ENCODE peak calls at places on chromosomes 16 and 17, in eight cellular contexts. N, J, E, P, K, V, D and H are unnamed samples. For H3K9me3, the result is how much of the 10 kb centered on the place peaks cover.

GRCh38 chr16:31130899-31131298 is 4.6 kb downstream of the PRSS8 start:
- DNase-seq in N (peak), J (peak), E (no peak), P (no peak), K (no peak), V (no peak), D (no peak), H (peak)

GRCh38 chr17:40194821-40195220 is 17.6 kb downstream of the RAPGEFL1 start:
- DNase-seq in N (no peak), J (no peak), E (no peak), P (no peak), K (no peak), V (no peak), D (no peak), H (no peak)

GRCh38 chr16:35311475-35311874 is 1852.1 kb downstream of the TP53TG3F start:
- DNase-seq in N (no peak), J (no peak), E (no peak), P (no peak), K (no peak), V (no peak), D (no peak), H (no peak)

GRCh38 chr17:42878123-42878880 is 22.3 kb upstream of the G6PC1 start:
- DNase-seq in N (peak), J (peak), E (no peak), P (no peak), K (no peak), V (no peak), D (no peak), H (peak)

GRCh38 chr16:88736088-88736487 is 29.8 kb downstream of the CTU2 start:
- DNase-seq in N (no peak), J (no peak), E (no peak), P (no peak), K (no peak), V (no peak), D (no peak), H (no peak)

GRCh38 chr16:67209565-67209964 is 10.6 kb downstream of the ELMO3 start:
- DNase-seq in N (peak), J (no peak), E (no peak), P (no peak), K (no peak), V (no peak), D (no peak), H (no peak)

GRCh38 chr17:72386619-72387237 is 265.9 kb downstream of the SOX9 start:
- DNase-seq in N (no peak), J (no peak), E (no peak), P (no peak), K (peak), V (no peak), D (no peak), H (no peak)

GRCh38 chr16:87366288-87366687 is 17.3 kb downstream of the FBXO31 start:
- DNase-seq in N (no peak), J (peak), E (no peak), P (no peak), K (no peak), V (peak), D (no peak), H (peak)

GRCh38 chr17:149231-149630 is 11.9 kb downstream of the SCGB1C2 start:
- DNase-seq in N (no peak), J (no peak), E (peak), P (no peak), K (no peak), V (no peak), D (peak), H (peak)

GRCh38 chr17:29108806-29109476 is 66.0 kb downstream of the PIPOX start:
- DNase-seq in N (no peak), J (no peak), E (no peak), P (no peak), K (no peak), V (no peak), D (no peak), H (no peak)

GRCh38 chr16:87579691-87580090 is 22.6 kb upstream of the JPH3 start:
- DNase-seq in N (no peak), J (no peak), E (no peak), P (no peak), K (no peak), V (no peak), D (no peak), H (no peak)

GRCh38 chr17:34434065-34434464 is 71.0 kb upstream of the CCL1 start:
- DNase-seq in N (no peak), J (no peak), E (no peak), P (no peak), K (no peak), V (no peak), D (no peak), H (no peak)

GRCh38 chr17:34436607-34437006 is 73.6 kb upstream of the CCL1 start:
- DNase-seq in N (no peak), J (no peak), E (no peak), P (no peak), K (no peak), V (no peak), D (no peak), H (no peak)

GRCh38 chr17:34437188-34437587 is 74.2 kb upstream of the CCL1 start:
- DNase-seq in N (no peak), J (no peak), E (no peak), P (no peak), K (no peak), V (no peak), D (no peak), H (no peak)

GRCh38 chr17:34435182-34435928 is 72.3 kb upstream of the CCL1 start:
- DNase-seq in N (no peak), J (no peak), E (no peak), P (no peak), K (no peak), V (no peak), D (no peak), H (no peak)
- H3K9me3 ChIP-seq in N (under half), J (under half), E (under half), P (under half), K (under half), V (under half), D (under half), H (under half)

GRCh38 chr16:71441348-71441781 is 489 bp downstream of the TLE7 start:
- DNase-seq in N (peak), J (no peak), E (no peak), P (no peak), K (peak), V (no peak), D (no peak), H (no peak)
- H3K9me3 ChIP-seq in N (under half), J (half or more), E (under half), P (under half), K (under half), V (under half), D (under half), H (under half)

GRCh38 chr17:18111330-18111971 is 2.9 kb downstream of the MYO15A start:
- DNase-seq in N (no peak), J (no peak), E (no peak), P (no peak), K (no peak), V (no peak), D (no peak), H (no peak)
- H3K9me3 ChIP-seq in N (under half), J (under half), E (under half), P (under half), K (under half), V (under half), D (under half), H (under half)

GRCh38 chr16:34078697-34079096 is 619.3 kb downstream of the TP53TG3F start:
- DNase-seq in N (no peak), J (no peak), E (no peak), P (no peak), K (no peak), V (no peak), D (no peak), H (no peak)
- H3K9me3 ChIP-seq in N (under half), J (half or more), E (under half), P (under half), K (under half), V (half or more), D (under half), H (under half)

GRCh38 chr16:26530584-26531289 is 536.0 kb upstream of the C16orf82 start:
- DNase-seq in N (no peak), J (no peak), E (no peak), P (no peak), K (no peak), V (no peak), D (no peak), H (no peak)
- H3K9me3 ChIP-seq in N (under half), J (under half), E (under half), P (under half), K (under half), V (under half), D (under half), H (under half)